ENCODE peak calls at places on chromosome 4, in nine cellular contexts. Y is AG09309, I is brain microvascular endothelial cell, A is foreskin keratinocyte, U is endothelial cell, J is pancreas, L is cardiac fibroblast, X is OCI-LY7, N is AG04450. E is an unnamed sample.

GRCh38 chr4:46979283-46979682 is 14.1 kb downstream of the GABRA4 start:
- DNase-seq in A (no peak), I (no peak), N (no peak), U (no peak), X (no peak), L (no peak), Y (no peak), J (no peak), E (no peak)

GRCh38 chr4:136927172-136927571 is 605.1 kb downstream of the PCDH18 start:
- DNase-seq in U (no peak), I (peak), J (no peak), L (peak), A (peak), X (no peak), Y (no peak), N (no peak), E (no peak)

GRCh38 chr4:82496349-82496748 is 65.4 kb downstream of the TMEM150C start:
- DNase-seq in I (no peak), U (no peak), N (no peak), L (no peak), X (no peak), A (no peak), Y (no peak), J (no peak), E (no peak)

GRCh38 chr4:182825786-182826185 is 91.4 kb downstream of the DCTD start:
- DNase-seq in A (no peak), X (no peak), N (no peak), J (no peak), U (no peak), I (no peak), Y (no peak), L (no peak), E (no peak)

GRCh38 chr4:156792462-156793085 is 179.0 kb downstream of the PDGFC start:
- DNase-seq in N (no peak), X (no peak), Y (no peak), I (no peak), L (no peak), U (no peak), J (no peak), A (no peak), E (no peak)

GRCh38 chr4:127631420-127631819 is 1.3 kb upstream of the INTU start:
- DNase-seq in U (no peak), X (no peak), N (no peak), I (peak), J (no peak), L (no peak), A (peak), Y (no peak), E (no peak)

GRCh38 chr4:66575024-66575696 is 904.9 kb upstream of the EPHA5 start:
- DNase-seq in Y (no peak), I (peak), J (peak), N (no peak), U (no peak), A (peak), X (no peak), L (peak), E (no peak)

GRCh38 chr4:4990857-4991540 is 28.3 kb downstream of the CYTL1 start:
- DNase-seq in X (no peak), Y (peak), A (no peak), L (peak), I (peak), U (no peak), N (no peak), J (peak), E (no peak)

GRCh38 chr4:180057198-180057821 is 2185.9 kb upstream of the TENM3 start:
- DNase-seq in X (no peak), N (no peak), L (no peak), Y (no peak), U (peak), A (peak), J (no peak), I (no peak), E (no peak)

GRCh38 chr4:104113850-104114249 is 380.8 kb downstream of the CXXC4 start:
- DNase-seq in I (no peak), A (no peak), U (no peak), N (no peak), Y (no peak), L (no peak), J (no peak), X (no peak), E (no peak)

GRCh38 chr4:137212601-137213000 is 319.7 kb downstream of the PCDH18 start:
- DNase-seq in A (no peak), U (no peak), J (no peak), X (no peak), I (no peak), N (no peak), L (no peak), Y (no peak), E (no peak)

DNA sequence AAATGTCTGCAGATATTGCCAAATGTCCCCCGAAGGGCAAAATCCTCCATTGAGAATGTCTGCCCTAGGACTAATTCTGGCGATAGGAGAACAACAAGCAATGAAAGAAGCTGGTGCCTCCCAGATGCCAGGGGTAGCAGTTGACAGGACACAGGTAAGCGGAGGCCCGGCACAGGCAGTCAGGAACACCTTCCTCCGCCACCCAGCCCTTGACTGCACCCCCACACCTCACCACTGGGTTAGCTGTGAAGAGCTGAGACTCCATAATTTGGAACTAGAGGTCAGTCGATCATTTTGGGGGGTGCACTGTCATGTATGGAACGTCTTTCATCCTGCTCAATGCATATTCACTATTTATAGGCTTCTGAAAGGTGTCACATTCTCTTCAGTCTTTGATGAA is 111.7 kb upstream of the ZFP42 start:
- DNase-seq in X (no peak), I (no peak), N (no peak), J (no peak), U (no peak), A (no peak), L (no peak), Y (no peak), E (no peak)
- TF ChIP-seq CTCF in X (no peak), I (no peak), N (no peak), J (no peak), U (no peak), A (no peak), L (no peak), Y (no peak), E (no peak)

DNA sequence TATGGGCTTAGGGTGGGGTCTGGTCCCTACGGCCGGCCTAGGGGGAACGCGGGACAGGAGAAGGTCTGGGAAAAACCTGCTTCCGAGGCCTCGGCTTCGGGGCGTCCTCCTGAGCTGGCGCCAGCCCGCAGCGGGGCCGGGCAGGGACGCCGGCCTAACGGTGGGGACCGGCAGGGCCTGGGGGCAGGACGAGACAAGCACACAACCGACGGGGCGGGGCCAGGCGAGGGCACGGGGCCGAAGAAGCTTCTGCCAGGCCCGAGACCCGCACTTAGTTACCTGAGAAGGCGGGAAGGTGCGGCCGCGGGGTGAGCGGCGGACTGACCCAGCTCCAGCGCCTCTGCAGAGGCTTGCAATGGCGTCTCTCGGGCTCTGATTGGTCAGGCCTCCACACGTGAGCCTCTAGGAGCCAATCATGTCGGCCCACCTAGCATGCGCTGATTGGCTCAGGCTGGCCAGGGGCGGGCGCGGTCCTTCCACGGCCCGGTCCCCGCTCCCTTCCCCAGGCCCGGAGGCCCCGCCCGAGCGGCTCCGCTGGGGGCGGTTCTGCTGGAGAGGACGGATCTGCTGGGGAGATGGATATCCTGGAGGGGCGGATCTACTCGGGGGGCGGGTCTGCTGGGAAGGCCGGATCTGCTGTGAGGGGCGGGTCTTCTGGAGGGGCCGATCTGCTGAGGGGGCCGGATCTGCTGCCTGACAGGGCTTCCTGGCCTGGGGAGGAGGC is 44.3 kb downstream of the CPLX1 start:
- DNase-seq in I (peak), J (peak), X (peak), A (peak), Y (peak), L (peak), U (peak), N (peak), E (peak)
- TF ChIP-seq CTCF in I (no peak), J (no peak), X (no peak), A (no peak), Y (no peak), L (no peak), U (no peak), N (no peak), E (no peak)

GRCh38 chr4:57550143-57550542 is 440.0 kb upstream of the IGFBP7 start:
- DNase-seq in A (no peak), X (no peak), Y (no peak), J (no peak), I (no peak), U (no peak), L (no peak), N (no peak), E (no peak)

GRCh38 chr4:57548856-57549255 is 438.7 kb upstream of the IGFBP7 start:
- DNase-seq in N (no peak), U (no peak), X (no peak), L (no peak), J (no peak), Y (no peak), I (no peak), A (no peak), E (no peak)

GRCh38 chr4:57554693-57555092 is 444.5 kb upstream of the IGFBP7 start:
- DNase-seq in U (no peak), A (no peak), Y (no peak), X (no peak), I (no peak), J (no peak), N (no peak), L (no peak), E (no peak)

GRCh38 chr4:57553695-57554094 is 443.5 kb upstream of the IGFBP7 start:
- DNase-seq in I (no peak), J (no peak), U (no peak), N (no peak), X (no peak), Y (no peak), L (no peak), A (no peak), E (no peak)
- TF ChIP-seq CTCF in I (no peak), J (no peak), U (no peak), N (no peak), X (no peak), Y (no peak), L (no peak), A (no peak), E (no peak)

GRCh38 chr4:7759635-7760034 is 180.0 kb downstream of the AFAP1 start:
- DNase-seq in L (no peak), Y (no peak), N (no peak), X (no peak), I (no peak), J (no peak), U (no peak), A (no peak), E (no peak)
- TF ChIP-seq CTCF in L (no peak), Y (no peak), N (no peak), X (no peak), I (no peak), J (no peak), U (no peak), A (no peak), E (no peak)

DNA sequence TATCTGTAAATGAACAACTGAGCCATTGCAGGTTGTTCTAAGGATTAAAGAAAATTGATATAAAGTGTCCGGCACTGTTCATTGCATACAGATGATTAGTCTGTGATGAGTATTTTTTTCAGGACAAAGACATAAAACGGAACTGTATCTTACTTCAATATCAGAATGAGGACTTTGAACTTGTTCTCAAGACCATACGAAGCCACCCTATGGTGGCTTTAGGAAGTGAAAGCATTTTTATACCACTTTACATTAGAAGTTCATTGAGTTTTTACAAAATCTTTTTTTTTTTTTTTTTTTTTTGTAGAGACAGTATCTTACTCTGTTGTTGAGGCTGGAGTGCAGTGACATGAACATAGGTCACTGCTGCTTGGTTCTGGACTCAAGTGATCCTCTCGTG is 45.2 kb upstream of the TRIM2 start:
- DNase-seq in X (peak), I (no peak), L (no peak), J (no peak), N (no peak), A (no peak), U (no peak), Y (no peak), E (no peak)
- TF ChIP-seq CTCF in X (peak), I (peak), L (no peak), J (no peak), N (peak), A (no peak), U (no peak), Y (no peak), E (peak)

DNA sequence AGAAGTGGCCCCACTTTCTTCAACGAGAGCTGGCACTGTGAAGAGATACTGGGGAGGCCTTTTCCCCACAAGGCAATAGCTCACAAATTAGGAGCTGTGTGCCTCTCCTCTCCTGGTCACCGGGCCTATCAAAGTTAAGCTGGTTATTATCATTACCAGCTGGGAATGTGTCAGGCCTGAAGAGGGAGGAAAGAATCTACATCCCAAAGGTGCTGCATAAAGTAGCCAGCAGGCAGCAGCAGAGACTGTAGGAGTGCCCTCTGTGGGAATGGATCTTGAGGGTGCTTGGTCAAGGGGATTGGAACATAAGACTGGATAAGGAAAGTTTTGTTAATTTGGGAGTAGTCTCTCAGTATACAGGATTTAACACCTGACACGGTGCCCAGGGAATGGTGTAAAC is 9.1 kb upstream of the TMPRSS11D start:
- DNase-seq in J (no peak), A (no peak), I (no peak), L (no peak), N (no peak), X (no peak), U (no peak), Y (no peak), E (no peak)
- TF ChIP-seq CTCF in J (no peak), A (peak), I (peak), L (peak), N (peak), X (no peak), U (no peak), Y (peak), E (no peak)

E was measured in neural crest cell.